ENCODE peak calls at places on chromosomes 12 and 14, in six cellular contexts. E is tibial artery, G is DND-41, X is left ventricle myocardium inferior, K is tibial nerve, U is neural progenitor cell. O is an unnamed sample.
A peak's percentile ranks its signal among the peaks of the same experiment; 100 is the strongest.

GRCh38 chr14:72545411-72546311 is 348.2 kb downstream of the DPF3 start:
- DNase-seq in E (no peak), G (no peak), X (no peak), K (no peak), U (no peak), O (no peak)

GRCh38 chr12:123832052-123832451 is 70.0 kb downstream of the DNAH10 start:
- DNase-seq in E (no peak), G (no peak), X (no peak), K (no peak), U (no peak), O (no peak)

GRCh38 chr12:82874935-82875334 is 188.2 kb downstream of the TMTC2 start:
- DNase-seq in E (no peak), G (no peak), X (no peak), K (no peak), U (no peak), O (peak; percentile 56)

GRCh38 chr12:70609739-70610491 is 27.3 kb downstream of the PTPRB start:
- DNase-seq in E (peak; percentile 69), G (no peak), X (peak; percentile 61), K (no peak), U (peak; percentile 66), O (peak; percentile 3)

GRCh38 chr12:581746-582145 is 81.5 kb downstream of the NINJ2 start:
- DNase-seq in E (peak; percentile 51), G (no peak), X (no peak), K (no peak), U (no peak), O (no peak)

GRCh38 chr14:93137864-93138263 is 22.1 kb upstream of the ITPK1 start:
- DNase-seq in E (no peak), G (no peak), X (peak; percentile 63), K (no peak), U (peak; percentile 28), O (no peak)

GRCh38 chr12:45051490-45052105 is 699 bp upstream of the DBX2 start:
- DNase-seq in E (no peak), G (no peak), X (no peak), K (no peak), U (peak; percentile 9), O (no peak)

GRCh38 chr12:69987453-69988102 is 162.6 kb downstream of the MYRFL start:
- DNase-seq in E (no peak), G (no peak), X (no peak), K (no peak), U (no peak), O (no peak)

GRCh38 chr14:64636208-64636979 is 67.8 kb upstream of the PLEKHG3 start:
- DNase-seq in E (peak; percentile 82), G (peak; percentile 67), X (peak; percentile 63), K (peak; percentile 46), U (peak; percentile 81), O (peak; percentile 66)

GRCh38 chr12:11793896-11794295 is 144.4 kb downstream of the ETV6 start:
- DNase-seq in E (no peak), G (peak; percentile 4), X (no peak), K (no peak), U (peak; percentile 28), O (no peak)
- H3K27ac ChIP-seq in E (peak overlapping the region; percentile 81), G (peak overlapping the region; percentile 69), X (peak overlapping the region; percentile 84), K (no peak overlapping the region), U (no peak overlapping the region), O (no peak overlapping the region)

GRCh38 chr12:128336506-128336905 is 69.5 kb downstream of the TMEM132C start:
- DNase-seq in E (no peak), G (no peak), X (no peak), K (no peak), U (no peak), O (no peak)
- H3K4me1 ChIP-seq in E (no peaks in the 10 kb centered on the region), G (no peaks in the 10 kb centered on the region), X (peaks cover 4% of the 10 kb centered on the region), K (no peaks in the 10 kb centered on the region), U (peaks cover 43% of the 10 kb centered on the region), O (no peaks in the 10 kb centered on the region)

GRCh38 chr14:52876311-52876710 is 74.5 kb downstream of the FERMT2 start:
- DNase-seq in E (no peak), G (no peak), X (no peak), K (no peak), U (no peak), O (no peak)
- H3K36me3 ChIP-seq in E (peaks cover 38% of the 10 kb centered on the region), G (peaks cover 46% of the 10 kb centered on the region), X (peaks cover 83% of the 10 kb centered on the region), K (no peaks in the 10 kb centered on the region), U (peaks cover 34% of the 10 kb centered on the region), O (no peaks in the 10 kb centered on the region)

GRCh38 chr14:77296906-77297305 is 23.8 kb downstream of the POMT2 start:
- DNase-seq in E (no peak), G (no peak), X (no peak), K (no peak), U (no peak), O (no peak)

GRCh38 chr14:77303417-77304156 is 17.1 kb downstream of the POMT2 start:
- DNase-seq in E (no peak), G (no peak), X (no peak), K (no peak), U (no peak), O (no peak)

GRCh38 chr14:77302926-77303325 is 17.8 kb downstream of the POMT2 start:
- DNase-seq in E (no peak), G (no peak), X (no peak), K (no peak), U (no peak), O (no peak)

GRCh38 chr14:77299776-77300175 is 20.9 kb downstream of the POMT2 start:
- DNase-seq in E (no peak), G (no peak), X (no peak), K (no peak), U (no peak), O (no peak)

GRCh38 chr14:77301103-77301502 is 19.6 kb downstream of the POMT2 start:
- DNase-seq in E (peak; percentile 78), G (peak; percentile 54), X (peak; percentile 68), K (peak; percentile 66), U (peak; percentile 84), O (peak; percentile 34)
- H3K27ac ChIP-seq in E (no peak overlapping the region), G (no peak overlapping the region), X (no peak overlapping the region), K (no peak overlapping the region), U (no peak overlapping the region), O (no peak overlapping the region)